ENCODE peak calls at places on chromosome 13, in seven cellular contexts. T is CD4-positive, CD25-positive, alpha-beta regulatory T cell; W is HEK293T; F is SK-MEL-5; V is adrenal gland; M is thoracic aorta; H is neuronal stem cell. X is an unnamed sample.

GRCh38 chr13:46668302-46668720 is 115.3 kb downstream of the LRCH1 start:
- DNase-seq in H (no peak), F (no peak), M (no peak), V (peak), T (peak), W (no peak), X (no peak)

GRCh38 chr13:47901451-47901850 is 99.6 kb downstream of the SUCLA2 start:
- DNase-seq in H (no peak), F (no peak), M (no peak), T (no peak), V (no peak), W (no peak), X (no peak)

GRCh38 chr13:110971486-110971885 is 56.6 kb upstream of the ANKRD10 start:
- DNase-seq in T (no peak), H (no peak), W (no peak), M (no peak), V (no peak), F (no peak), X (no peak)

GRCh38 chr13:69959041-69959440 is 148.6 kb upstream of the ATXN8OS start:
- DNase-seq in V (no peak), W (no peak), H (no peak), M (no peak), T (no peak), F (no peak), X (no peak)

GRCh38 chr13:113880651-113881611 is 17.1 kb upstream of the GAS6 start:
- DNase-seq in F (no peak), H (no peak), V (no peak), M (no peak), W (no peak), T (peak), X (no peak)

GRCh38 chr13:33958964-33959363 is 141.0 kb downstream of the RFC3 start:
- DNase-seq in H (no peak), F (no peak), M (no peak), T (no peak), W (no peak), V (no peak), X (no peak)

GRCh38 chr13:97978661-97979450 is 25.4 kb downstream of the IPO5 start:
- DNase-seq in M (no peak), F (no peak), T (no peak), H (peak), W (no peak), V (no peak), X (no peak)

GRCh38 chr13:101415358-101416174 is 742 bp downstream of the NALCN start:
- DNase-seq in V (no peak), H (no peak), M (no peak), F (no peak), W (no peak), T (no peak), X (no peak)

GRCh38 chr13:58048670-58049069 is 417.1 kb downstream of the PCDH17 start:
- DNase-seq in V (no peak), F (no peak), H (no peak), M (no peak), W (no peak), T (no peak), X (no peak)

GRCh38 chr13:27097691-27098090 is 73.9 kb downstream of the USP12 start:
- DNase-seq in M (no peak), W (no peak), T (no peak), H (no peak), V (no peak), F (no peak), X (no peak)

GRCh38 chr13:80336335-80336734 is 4.6 kb downstream of the SPRY2 start:
- DNase-seq in T (no peak), F (peak), W (no peak), H (no peak), M (no peak), V (no peak), X (no peak)

GRCh38 chr13:36850790-36851438 is 31.9 kb downstream of the RFXAP start:
- DNase-seq in T (peak), F (peak), V (no peak), W (peak), H (no peak), M (no peak), X (no peak)